ENCODE peak calls at places on chromosomes 4 and X, in four cellular contexts. F is dorsolateral prefrontal cortex; I is CD8-positive, alpha-beta T cell; C is heart left ventricle. X is an unnamed sample.

GRCh38 chr4:48748949-48749596 is 31.0 kb downstream of the FRYL start:
- DNase-seq in I (no peak), F (no peak), C (no peak), X (no peak)

GRCh38 chrX:13816899-13817298 is at the start of gene GPM6B:
- DNase-seq in F (peak), I (no peak), C (no peak), X (peak)

GRCh38 chrX:31272472-31272775 is 200.6 kb upstream of the FTHL17 start:
- DNase-seq in F (no peak), I (no peak), C (no peak), X (no peak)

GRCh38 chr4:183987529-183987946 is 82.4 kb downstream of the STOX2 start:
- DNase-seq in I (no peak), F (peak), C (peak), X (peak)

GRCh38 chr4:1351854-1352633 is 5.0 kb downstream of the UVSSA start:
- DNase-seq in F (peak), I (peak), C (peak), X (peak)

GRCh38 chr4:173685324-173685723 is 155.3 kb upstream of the HAND2 start:
- DNase-seq in C (no peak), I (no peak), F (no peak), X (no peak)

GRCh38 chr4:186557486-186557885 is 2.1 kb upstream of the MTNR1A start:
- DNase-seq in I (no peak), C (no peak), F (no peak), X (no peak)

GRCh38 chr4:127574643-127575042 is 58.1 kb upstream of the INTU start:
- DNase-seq in F (no peak), C (no peak), I (no peak), X (no peak)

GRCh38 chrX:39559229-39559628 is 538.5 kb downstream of the BCOR start:
- DNase-seq in C (no peak), F (no peak), I (no peak), X (no peak)

GRCh38 chr4:113979157-113979972 is at the start of gene ARSJ:
- DNase-seq in I (no peak), F (peak), C (peak), X (peak)

GRCh38 chr4:165926307-165926706 is 53.3 kb downstream of the TLL1 start:
- DNase-seq in F (no peak), I (no peak), C (no peak), X (no peak)

GRCh38 chrX:39759526-39760224 is 338.1 kb downstream of the BCOR start:
- DNase-seq in C (no peak), F (no peak), I (no peak), X (no peak)

GRCh38 chrX:23820235-23820782 is 37.3 kb downstream of the SAT1 start:
- DNase-seq in F (no peak), I (no peak), C (no peak), X (no peak)

GRCh38 chr4:183098080-183098722 is 856 bp upstream of the WWC2 start:
- DNase-seq in C (peak), F (no peak), I (no peak), X (peak)

DNA sequence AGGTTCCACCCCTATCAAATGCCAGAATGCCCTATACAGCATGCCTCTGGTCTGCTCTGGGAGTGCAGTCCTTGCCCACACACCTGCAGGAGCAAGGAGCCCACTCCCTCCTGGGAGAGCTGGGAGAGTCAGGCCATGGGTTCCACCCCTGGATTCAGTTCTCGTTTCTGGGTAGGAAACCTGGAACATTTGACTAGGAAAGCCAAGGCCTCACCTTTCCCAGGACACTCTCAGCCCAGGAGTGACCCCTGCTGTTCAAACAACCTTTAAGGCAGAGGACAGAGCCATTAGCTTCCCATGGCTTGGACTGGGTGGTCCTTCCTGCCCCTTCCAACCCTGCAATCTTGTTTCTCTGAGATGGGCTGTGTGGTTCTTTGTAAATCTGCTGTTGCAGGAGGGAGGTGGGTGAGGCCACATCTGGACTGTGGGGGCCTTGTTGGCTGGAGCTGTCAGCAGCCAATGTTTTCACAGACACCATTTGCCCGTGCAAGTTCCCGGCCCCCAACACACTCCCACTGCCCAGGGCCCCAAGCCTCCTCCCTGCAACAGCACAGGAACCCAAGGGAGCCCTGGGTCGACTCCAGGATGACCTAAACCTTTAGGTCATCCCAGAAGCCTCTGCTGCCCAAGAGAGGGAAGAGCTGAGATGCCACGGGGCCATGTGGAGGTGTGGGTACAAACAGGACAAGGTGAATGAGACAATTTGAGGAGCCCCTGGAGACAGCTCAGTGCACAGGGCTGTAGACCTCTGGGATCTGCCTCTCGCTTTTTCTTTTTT is 104.4 kb downstream of the PJA1 start:
- DNase-seq in I (no peak), F (no peak), C (peak), X (no peak)
- TF ChIP-seq CTCF in I (no peak), F (no peak), C (peak), X (peak)

DNA sequence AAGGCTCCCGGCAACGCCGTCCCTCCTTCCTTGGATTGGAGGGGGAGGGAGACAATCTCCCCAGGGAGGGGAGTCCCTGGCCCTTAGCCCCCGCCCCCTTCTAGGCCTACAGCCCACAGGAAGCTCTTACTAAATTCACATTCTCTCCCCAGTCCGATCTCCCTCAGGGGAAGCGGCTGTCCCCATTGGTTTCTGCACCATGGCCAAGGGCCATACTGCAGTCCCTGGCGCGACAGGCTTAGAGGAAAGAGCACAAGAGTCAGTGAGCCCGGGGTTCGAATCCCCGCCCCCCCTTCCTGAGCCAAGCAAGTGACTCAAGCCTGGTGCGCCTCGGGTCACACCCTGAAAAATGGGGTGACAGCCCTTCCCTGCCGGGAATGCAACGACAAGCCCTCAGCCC is 1.1 kb downstream of the ABLIM2 start:
- DNase-seq in I (no peak), F (no peak), C (peak), X (no peak)
- H3K4me3 ChIP-seq in I (peak), F (peak), C (peak), X (no peak)

GRCh38 chr4:177441061-177441802 is 1.0 kb downstream of the AGA start:
- DNase-seq in C (no peak), F (no peak), I (no peak), X (peak)
- TF ChIP-seq CTCF in C (no peak), F (no peak), I (peak), X (peak)

GRCh38 chrX:48960291-48960690 is 2.9 kb upstream of the OTUD5 start:
- DNase-seq in I (no peak), F (no peak), C (peak), X (no peak)

GRCh38 chrX:48957477-48957826 is at the start of gene OTUD5:
- DNase-seq in I (peak), C (peak), F (peak), X (peak)

GRCh38 chrX:48957827-48958634 is 624 bp upstream of the OTUD5 start:
- DNase-seq in I (peak), C (peak), F (peak), X (peak)

GRCh38 chrX:48958635-48959094 is 1.3 kb upstream of the OTUD5 start:
- DNase-seq in F (no peak), C (peak), I (no peak), X (peak)

GRCh38 chrX:48956728-48957414 is 536 bp downstream of the OTUD5 start:
- DNase-seq in I (peak), F (no peak), C (peak), X (peak)
- H3K4me3 ChIP-seq in I (peak), F (peak), C (peak), X (peak)

GRCh38 chr4:73593631-73594241 is 26.5 kb downstream of the RASSF6 start:
- DNase-seq in C (no peak), F (no peak), I (no peak), X (no peak)
- TF ChIP-seq CTCF in C (peak), F (peak), I (no peak), X (peak)

DNA sequence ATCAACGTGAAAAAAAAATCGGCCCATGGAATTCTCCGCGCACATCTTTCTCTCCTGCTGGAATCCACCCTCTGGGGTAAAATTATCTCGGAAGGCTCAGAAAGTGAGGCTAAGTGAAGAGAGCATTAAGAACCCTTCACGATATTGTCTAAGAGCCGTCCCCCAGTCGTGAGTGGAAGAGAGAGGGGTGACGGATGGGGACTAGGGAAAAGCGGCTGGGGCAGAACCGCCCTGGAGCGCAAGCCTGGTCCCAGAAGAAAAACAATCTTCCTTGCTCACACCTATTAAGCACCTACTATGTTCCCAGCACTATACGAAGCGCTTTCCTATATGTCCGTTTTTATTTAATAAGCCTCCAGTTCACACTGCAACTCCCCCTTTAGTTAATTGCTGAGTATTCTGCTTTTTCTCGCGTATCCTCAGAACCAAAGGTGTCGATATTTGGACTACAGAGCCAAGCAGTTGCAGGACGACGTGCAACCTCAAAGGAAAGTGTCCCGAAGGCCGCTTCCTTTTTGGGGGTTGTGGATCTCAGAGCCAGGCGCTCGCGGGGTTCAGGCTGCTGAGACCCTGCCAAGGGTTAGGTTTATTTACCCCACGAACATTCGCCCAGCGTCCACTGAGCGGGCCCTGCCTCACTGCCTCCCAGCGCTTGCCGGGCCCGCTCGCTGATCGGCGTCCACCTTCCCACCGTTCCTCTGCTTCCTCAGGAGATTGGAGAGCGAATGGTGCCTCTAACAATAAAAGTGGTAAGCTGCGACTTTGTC is 886 bp downstream of the MGARP start:
- DNase-seq in F (no peak), I (no peak), C (no peak), X (no peak)
- H3K4me3 ChIP-seq in F (peak), I (peak), C (no peak), X (peak)

DNA sequence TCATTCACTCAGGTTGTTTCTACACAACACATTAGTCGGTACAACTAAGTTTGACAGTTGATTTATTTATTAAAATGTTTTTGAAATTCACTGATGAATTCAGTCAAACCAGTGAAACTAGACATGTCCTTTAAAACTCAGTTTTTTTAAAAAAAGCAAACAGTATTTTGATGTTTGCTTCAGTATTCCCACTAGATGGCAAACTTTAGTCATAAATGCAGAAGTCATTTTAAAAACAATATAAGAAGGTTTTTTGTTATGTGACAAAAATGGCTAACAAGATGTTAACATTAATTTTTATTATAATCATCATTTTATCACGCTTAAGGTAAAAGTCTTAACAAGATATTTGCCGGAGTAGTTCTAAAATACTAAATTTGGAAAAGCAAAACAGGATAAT is 1337.8 kb upstream of the DIAPH2 start:
- DNase-seq in F (no peak), I (no peak), C (no peak), X (no peak)
- TF ChIP-seq CTCF in F (peak), I (no peak), C (peak), X (no peak)